ENCODE peak calls at places on chromosome 18, in eight cellular contexts. One of them, this sample, is unnamed.

GRCh38 chr18:46756172-46756558 is 688 bp downstream of the ST8SIA5 start:
- DNase-seq in heart right ventricle: no peak
- DNase-seq in CD8-positive, alpha-beta memory T cell: no peak
- DNase-seq in trophoblast cell: no peak
- DNase-seq in GM23248: peak; percentile 7
- DNase-seq in CD8-positive, alpha-beta T cell: no peak
- DNase-seq in HepG2: no peak
- DNase-seq in fibroblast of lung: no peak
- DNase-seq in this sample: no peak

GRCh38 chr18:41579185-41579584 is 375.8 kb upstream of the PIK3C3 start:
- DNase-seq in GM23248: no peak
- DNase-seq in fibroblast of lung: no peak
- DNase-seq in CD8-positive, alpha-beta memory T cell: no peak
- DNase-seq in trophoblast cell: no peak
- DNase-seq in heart right ventricle: no peak
- DNase-seq in CD8-positive, alpha-beta T cell: no peak
- DNase-seq in HepG2: peak; percentile 0
- DNase-seq in this sample: no peak

GRCh38 chr18:39749154-39749553 is 2183.6 kb upstream of the CELF4 start:
- DNase-seq in heart right ventricle: no peak
- DNase-seq in trophoblast cell: peak; percentile 90
- DNase-seq in fibroblast of lung: no peak
- DNase-seq in HepG2: no peak
- DNase-seq in GM23248: no peak
- DNase-seq in CD8-positive, alpha-beta memory T cell: no peak
- DNase-seq in CD8-positive, alpha-beta T cell: no peak
- DNase-seq in this sample: no peak

GRCh38 chr18:79402977-79403722 is 7.4 kb downstream of the NFATC1 start:
- DNase-seq in GM23248: peak; percentile 86
- DNase-seq in fibroblast of lung: peak; percentile 30
- DNase-seq in CD8-positive, alpha-beta memory T cell: no peak
- DNase-seq in CD8-positive, alpha-beta T cell: no peak
- DNase-seq in heart right ventricle: peak; percentile 81
- DNase-seq in trophoblast cell: no peak
- DNase-seq in HepG2: no peak
- DNase-seq in this sample: no peak

GRCh38 chr18:36490907-36491306 is 193.4 kb downstream of the FHOD3 start:
- DNase-seq in fibroblast of lung: no peak
- DNase-seq in GM23248: no peak
- DNase-seq in HepG2: no peak
- DNase-seq in CD8-positive, alpha-beta T cell: no peak
- DNase-seq in trophoblast cell: no peak
- DNase-seq in heart right ventricle: no peak
- DNase-seq in CD8-positive, alpha-beta memory T cell: no peak
- DNase-seq in this sample: no peak

GRCh38 chr18:48123324-48123723 is 192.9 kb upstream of the SMAD2 start:
- DNase-seq in HepG2: no peak
- DNase-seq in fibroblast of lung: no peak
- DNase-seq in trophoblast cell: no peak
- DNase-seq in heart right ventricle: no peak
- DNase-seq in CD8-positive, alpha-beta memory T cell: no peak
- DNase-seq in GM23248: no peak
- DNase-seq in CD8-positive, alpha-beta T cell: no peak
- DNase-seq in this sample: no peak

GRCh38 chr18:46510386-46510785 is 146.6 kb downstream of the LOXHD1 start:
- DNase-seq in fibroblast of lung: no peak
- DNase-seq in CD8-positive, alpha-beta T cell: no peak
- DNase-seq in GM23248: no peak
- DNase-seq in trophoblast cell: no peak
- DNase-seq in CD8-positive, alpha-beta memory T cell: no peak
- DNase-seq in HepG2: no peak
- DNase-seq in heart right ventricle: no peak
- DNase-seq in this sample: no peak

GRCh38 chr18:44792456-44793080 is 111.9 kb downstream of the SETBP1 start:
- DNase-seq in CD8-positive, alpha-beta memory T cell: no peak
- DNase-seq in CD8-positive, alpha-beta T cell: no peak
- DNase-seq in heart right ventricle: peak; percentile 25
- DNase-seq in trophoblast cell: peak; percentile 19
- DNase-seq in HepG2: no peak
- DNase-seq in fibroblast of lung: peak; percentile 72
- DNase-seq in GM23248: peak; percentile 50
- DNase-seq in this sample: no peak

GRCh38 chr18:34970106-34970505 is 71.1 kb upstream of the MAPRE2 start:
- DNase-seq in CD8-positive, alpha-beta T cell: no peak
- DNase-seq in heart right ventricle: no peak
- DNase-seq in trophoblast cell: no peak
- DNase-seq in HepG2: no peak
- DNase-seq in CD8-positive, alpha-beta memory T cell: no peak
- DNase-seq in fibroblast of lung: peak; percentile 47
- DNase-seq in GM23248: peak; percentile 49
- DNase-seq in this sample: no peak

GRCh38 chr18:32429427-32429826 is 41.3 kb downstream of the GAREM1 start:
- DNase-seq in CD8-positive, alpha-beta memory T cell: no peak
- DNase-seq in CD8-positive, alpha-beta T cell: no peak
- DNase-seq in heart right ventricle: no peak
- DNase-seq in GM23248: no peak
- DNase-seq in fibroblast of lung: no peak
- DNase-seq in trophoblast cell: no peak
- DNase-seq in HepG2: no peak
- DNase-seq in this sample: no peak

GRCh38 chr18:44759925-44760342 is 79.2 kb downstream of the SETBP1 start:
- DNase-seq in trophoblast cell: no peak
- DNase-seq in GM23248: no peak
- DNase-seq in CD8-positive, alpha-beta memory T cell: no peak
- DNase-seq in heart right ventricle: no peak
- DNase-seq in fibroblast of lung: no peak
- DNase-seq in CD8-positive, alpha-beta T cell: no peak
- DNase-seq in HepG2: no peak
- DNase-seq in this sample: no peak

GRCh38 chr18:43158381-43158780 is 42.9 kb upstream of the RIT2 start:
- DNase-seq in CD8-positive, alpha-beta memory T cell: no peak
- DNase-seq in trophoblast cell: no peak
- DNase-seq in heart right ventricle: no peak
- DNase-seq in HepG2: no peak
- DNase-seq in GM23248: no peak
- DNase-seq in fibroblast of lung: no peak
- DNase-seq in CD8-positive, alpha-beta T cell: no peak
- DNase-seq in this sample: no peak

GRCh38 chr18:65091737-65092329 is 659.0 kb upstream of the CDH7 start:
- DNase-seq in HepG2: peak; percentile 14
- DNase-seq in CD8-positive, alpha-beta memory T cell: no peak
- DNase-seq in CD8-positive, alpha-beta T cell: no peak
- DNase-seq in trophoblast cell: no peak
- DNase-seq in heart right ventricle: no peak
- DNase-seq in GM23248: peak; percentile 27
- DNase-seq in fibroblast of lung: peak; percentile 2
- DNase-seq in this sample: no peak

GRCh38 chr18:65954372-65954771 is 203.6 kb downstream of the CDH7 start:
- DNase-seq in CD8-positive, alpha-beta T cell: no peak
- DNase-seq in trophoblast cell: no peak
- DNase-seq in heart right ventricle: no peak
- DNase-seq in CD8-positive, alpha-beta memory T cell: no peak
- DNase-seq in GM23248: no peak
- DNase-seq in HepG2: no peak
- DNase-seq in fibroblast of lung: no peak
- DNase-seq in this sample: no peak

GRCh38 chr18:33928226-33928625 is 296.5 kb downstream of the NOL4 start:
- DNase-seq in fibroblast of lung: peak; percentile 87
- DNase-seq in heart right ventricle: no peak
- DNase-seq in HepG2: no peak
- DNase-seq in CD8-positive, alpha-beta T cell: no peak
- DNase-seq in CD8-positive, alpha-beta memory T cell: no peak
- DNase-seq in trophoblast cell: no peak
- DNase-seq in GM23248: no peak
- DNase-seq in this sample: no peak

GRCh38 chr18:77086034-77086433 is 46.5 kb downstream of the MBP start:
- DNase-seq in heart right ventricle: no peak
- DNase-seq in CD8-positive, alpha-beta memory T cell: no peak
- DNase-seq in fibroblast of lung: peak; percentile 92
- DNase-seq in HepG2: no peak
- DNase-seq in CD8-positive, alpha-beta T cell: no peak
- DNase-seq in trophoblast cell: no peak
- DNase-seq in GM23248: peak; percentile 92
- DNase-seq in this sample: no peak
- H3K27ac ChIP-seq in heart right ventricle: peak overlapping the region; percentile 82
- H3K27ac ChIP-seq in CD8-positive, alpha-beta memory T cell: no peak overlapping the region
- H3K27ac ChIP-seq in fibroblast of lung: no peak overlapping the region
- H3K27ac ChIP-seq in HepG2: no peak overlapping the region
- H3K27ac ChIP-seq in CD8-positive, alpha-beta T cell: no peak overlapping the region
- H3K27ac ChIP-seq in trophoblast cell: no peak overlapping the region
- H3K27ac ChIP-seq in GM23248: peak overlapping the region; percentile 19
- H3K27ac ChIP-seq in this sample: no peak overlapping the region

DNA sequence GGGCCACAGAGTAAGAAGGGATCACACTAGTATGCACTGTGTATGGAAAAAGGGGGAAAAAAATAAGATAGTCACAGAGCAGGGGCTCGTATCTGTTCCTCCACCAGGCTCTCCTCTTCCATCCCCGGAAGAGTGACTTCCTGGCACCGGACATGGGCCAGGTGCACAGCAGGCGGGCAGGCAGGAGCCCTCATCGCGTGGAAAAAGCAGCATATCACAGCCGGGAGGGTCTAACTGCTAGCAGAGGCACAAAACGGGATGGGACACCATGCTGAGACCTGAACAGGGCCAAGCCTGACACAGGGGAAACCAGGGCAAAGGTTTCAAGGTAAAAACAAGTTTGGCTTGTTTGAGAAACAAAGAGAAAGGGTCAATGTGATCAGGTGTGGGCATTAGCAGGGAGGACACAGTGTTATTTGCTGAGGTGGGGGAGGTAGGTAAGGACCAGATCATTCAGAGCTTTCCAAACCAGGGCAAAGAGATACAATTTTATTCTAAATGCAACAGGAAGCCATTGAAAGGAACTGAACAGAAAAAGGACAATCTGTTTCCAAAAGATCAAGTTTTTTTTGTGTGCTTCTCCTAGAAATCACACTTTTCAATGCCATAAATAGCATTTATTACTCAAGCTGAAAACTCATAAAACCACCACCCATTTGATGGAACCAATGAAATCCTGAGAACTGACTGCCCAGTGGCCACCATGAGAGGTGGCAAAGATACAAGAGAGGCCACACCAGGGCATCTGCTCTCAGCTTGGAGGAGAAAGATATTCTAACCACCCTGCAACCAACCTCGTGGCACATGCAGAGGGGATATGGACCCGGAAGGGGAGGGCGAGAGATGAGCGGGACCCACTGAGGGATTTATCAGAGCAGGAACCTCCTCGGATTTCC is 9.2 kb downstream of the CYB5A start:
- DNase-seq in GM23248: no peak
- DNase-seq in HepG2: peak; percentile 44
- DNase-seq in CD8-positive, alpha-beta T cell: no peak
- DNase-seq in trophoblast cell: peak; percentile 21
- DNase-seq in fibroblast of lung: no peak
- DNase-seq in heart right ventricle: no peak
- DNase-seq in CD8-positive, alpha-beta memory T cell: no peak
- DNase-seq in this sample: no peak
- H3K27ac ChIP-seq in GM23248: no peak overlapping the region
- H3K27ac ChIP-seq in HepG2: peak overlapping the region; percentile 84
- H3K27ac ChIP-seq in CD8-positive, alpha-beta T cell: no peak overlapping the region
- H3K27ac ChIP-seq in trophoblast cell: no peak overlapping the region
- H3K27ac ChIP-seq in fibroblast of lung: no peak overlapping the region
- H3K27ac ChIP-seq in heart right ventricle: peak overlapping the region; percentile 85
- H3K27ac ChIP-seq in CD8-positive, alpha-beta memory T cell: no peak overlapping the region
- H3K27ac ChIP-seq in this sample: no peak overlapping the region

GRCh38 chr18:59718108-59719057 is 21.2 kb upstream of the CCBE1 start:
- DNase-seq in heart right ventricle: no peak
- DNase-seq in CD8-positive, alpha-beta memory T cell: no peak
- DNase-seq in trophoblast cell: peak; percentile 75
- DNase-seq in CD8-positive, alpha-beta T cell: no peak
- DNase-seq in HepG2: no peak
- DNase-seq in GM23248: peak; percentile 89
- DNase-seq in fibroblast of lung: peak; percentile 98
- DNase-seq in this sample: no peak

GRCh38 chr18:59715966-59716369 is 18.7 kb upstream of the CCBE1 start:
- DNase-seq in heart right ventricle: no peak
- DNase-seq in GM23248: peak; percentile 96
- DNase-seq in fibroblast of lung: peak; percentile 98
- DNase-seq in trophoblast cell: peak; percentile 46
- DNase-seq in CD8-positive, alpha-beta T cell: no peak
- DNase-seq in HepG2: no peak
- DNase-seq in CD8-positive, alpha-beta memory T cell: no peak
- DNase-seq in this sample: no peak

GRCh38 chr18:59721214-59721613 is 24.0 kb upstream of the CCBE1 start:
- DNase-seq in trophoblast cell: no peak
- DNase-seq in heart right ventricle: no peak
- DNase-seq in HepG2: no peak
- DNase-seq in GM23248: no peak
- DNase-seq in CD8-positive, alpha-beta T cell: no peak
- DNase-seq in fibroblast of lung: no peak
- DNase-seq in CD8-positive, alpha-beta memory T cell: no peak
- DNase-seq in this sample: no peak

GRCh38 chr18:59717291-59717690 is 20.1 kb upstream of the CCBE1 start:
- DNase-seq in heart right ventricle: no peak
- DNase-seq in CD8-positive, alpha-beta memory T cell: no peak
- DNase-seq in fibroblast of lung: no peak
- DNase-seq in trophoblast cell: no peak
- DNase-seq in GM23248: no peak
- DNase-seq in CD8-positive, alpha-beta T cell: no peak
- DNase-seq in HepG2: no peak
- DNase-seq in this sample: no peak

DNA sequence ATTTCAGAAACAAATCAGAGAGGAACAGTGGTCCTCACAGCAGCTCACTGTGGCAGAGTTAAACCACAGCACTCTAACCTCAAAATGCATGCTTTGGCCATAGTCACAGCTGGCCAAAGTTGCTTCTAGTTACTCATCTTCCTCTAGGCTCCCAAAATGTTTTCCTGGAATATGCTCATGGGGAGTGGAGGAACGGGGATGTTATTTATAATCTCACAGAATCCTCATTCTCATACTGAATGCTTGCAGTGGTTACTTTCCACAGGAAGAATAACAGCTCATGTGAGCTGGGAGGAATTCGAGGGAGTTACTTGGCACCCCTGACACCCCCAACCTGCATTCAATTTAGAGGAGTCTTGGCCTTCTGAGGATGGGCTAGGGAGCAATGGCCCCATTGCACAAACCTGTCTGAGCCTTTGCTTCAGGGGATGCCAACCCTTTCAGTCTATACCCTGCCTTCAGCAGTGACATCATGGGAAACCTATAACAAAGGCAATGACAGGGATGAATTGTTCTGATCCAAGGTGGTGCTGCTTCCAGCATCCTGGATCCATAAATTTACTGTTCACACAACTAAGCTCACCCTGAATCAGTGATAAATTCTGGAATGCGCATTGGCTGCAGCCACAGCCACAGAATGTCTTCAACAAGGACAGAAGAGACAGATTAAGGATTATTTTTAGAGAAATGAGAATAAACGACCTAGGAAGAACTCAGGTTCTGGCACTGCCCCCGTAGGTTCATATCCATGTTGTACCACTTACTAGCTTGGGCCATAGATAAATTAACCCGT is 22.5 kb upstream of the CCBE1 start:
- DNase-seq in GM23248: peak; percentile 92
- DNase-seq in trophoblast cell: no peak
- DNase-seq in CD8-positive, alpha-beta memory T cell: no peak
- DNase-seq in CD8-positive, alpha-beta T cell: no peak
- DNase-seq in heart right ventricle: no peak
- DNase-seq in fibroblast of lung: peak; percentile 96
- DNase-seq in HepG2: no peak
- DNase-seq in this sample: no peak
- H3K27ac ChIP-seq in GM23248: peak overlapping the region; percentile 77
- H3K27ac ChIP-seq in trophoblast cell: no peak overlapping the region
- H3K27ac ChIP-seq in CD8-positive, alpha-beta memory T cell: no peak overlapping the region
- H3K27ac ChIP-seq in CD8-positive, alpha-beta T cell: no peak overlapping the region
- H3K27ac ChIP-seq in heart right ventricle: no peak overlapping the region
- H3K27ac ChIP-seq in fibroblast of lung: peak overlapping the region; percentile 96
- H3K27ac ChIP-seq in HepG2: no peak overlapping the region
- H3K27ac ChIP-seq in this sample: no peak overlapping the region

GRCh38 chr18:22199005-22199404 is 29.6 kb downstream of the GATA6 start:
- DNase-seq in fibroblast of lung: no peak
- DNase-seq in heart right ventricle: no peak
- DNase-seq in trophoblast cell: no peak
- DNase-seq in CD8-positive, alpha-beta T cell: no peak
- DNase-seq in HepG2: no peak
- DNase-seq in GM23248: no peak
- DNase-seq in CD8-positive, alpha-beta memory T cell: no peak
- DNase-seq in this sample: no peak
- H3K27ac ChIP-seq in fibroblast of lung: no peak overlapping the region
- H3K27ac ChIP-seq in heart right ventricle: peak overlapping the region; percentile 55
- H3K27ac ChIP-seq in trophoblast cell: no peak overlapping the region
- H3K27ac ChIP-seq in CD8-positive, alpha-beta T cell: no peak overlapping the region
- H3K27ac ChIP-seq in HepG2: no peak overlapping the region
- H3K27ac ChIP-seq in GM23248: no peak overlapping the region
- H3K27ac ChIP-seq in CD8-positive, alpha-beta memory T cell: no peak overlapping the region
- H3K27ac ChIP-seq in this sample: no peak overlapping the region

This sample was measured in effector memory CD4-positive, alpha-beta T cell.